ENCODE peak calls at places on chromosomes 7 and 10, in four cellular contexts. O, P, F and T are unnamed samples.

GRCh38 chr10:71285986-71286385 is 33.1 kb upstream of the SLC29A3 start:
- DNase-seq in O (no peak), P (no peak), F (no peak), T (no peak)

GRCh38 chr10:52440612-52441285 is 126.7 kb downstream of the DKK1 start:
- DNase-seq in O (no peak), P (no peak), F (no peak), T (no peak)

GRCh38 chr7:44533301-44534055 is 7.7 kb downstream of the NPC1L1 start:
- DNase-seq in O (peak), P (no peak), F (no peak), T (no peak)

GRCh38 chr10:86359111-86359510 is 7.5 kb downstream of the GRID1 start:
- DNase-seq in O (no peak), P (no peak), F (no peak), T (no peak)

GRCh38 chr10:89904755-89905154 is 203.4 kb downstream of the KIF20B start:
- DNase-seq in O (no peak), P (no peak), F (no peak), T (no peak)

GRCh38 chr7:33563010-33563409 is 342.3 kb upstream of the BMPER start:
- DNase-seq in O (no peak), P (no peak), F (no peak), T (no peak)

GRCh38 chr7:2540133-2540532 is 15.2 kb downstream of the BRAT1 start:
- DNase-seq in O (no peak), P (no peak), F (no peak), T (no peak)

GRCh38 chr7:99473315-99473596 is 566 bp downstream of the ZNF789 start:
- DNase-seq in O (peak), P (no peak), F (no peak), T (peak)

GRCh38 chr7:43761382-43761781 is 2.9 kb downstream of the BLVRA start:
- DNase-seq in O (no peak), P (no peak), F (no peak), T (no peak)

GRCh38 chr10:62373995-62374861 is at the start of gene ZNF365:
- DNase-seq in O (peak), P (no peak), F (peak), T (peak)

GRCh38 chr10:44261710-44262455 is 123.0 kb downstream of the CXCL12 start:
- DNase-seq in O (peak), P (no peak), F (no peak), T (peak)

GRCh38 chr7:82789883-82790609 is 346.5 kb upstream of the CACNA2D1 start:
- DNase-seq in O (peak), P (no peak), F (no peak), T (no peak)

GRCh38 chr7:153887756-153888591 is 164.2 kb upstream of the DPP6 start:
- DNase-seq in O (no peak), P (no peak), F (no peak), T (no peak)

GRCh38 chr7:2437537-2438148 is 34.2 kb downstream of the CHST12 start:
- DNase-seq in O (no peak), P (no peak), F (no peak), T (no peak)

GRCh38 chr7:496528-497295 is 22.9 kb downstream of the PDGFA start:
- DNase-seq in O (no peak), P (no peak), F (no peak), T (no peak)